ENCODE peak calls at places on chromosome 19, in ten cellular contexts. U is HFFc6; J is GM10248; B is HL-60; I is progenitor cell of endocrine pancreas; T is cardiac fibroblast; S is left ventricle myocardium inferior; E is CD8-positive, alpha-beta T cell; V is lower leg skin; H is omental fat pad. C is an unnamed sample.

GRCh38 chr19:371501-372160 is 27.0 kb upstream of the MIER2 start:
- DNase-seq in J (no peak), U (no peak), B (no peak), H (no peak), S (no peak), T (no peak), E (no peak), V (no peak), I (peak; percentile 1), C (no peak)

GRCh38 chr19:19530423-19530804 is 1.7 kb downstream of the YJEFN3 start:
- DNase-seq in J (no peak), H (no peak), S (no peak), B (no peak), V (no peak), T (peak; percentile 28), E (no peak), U (no peak), I (no peak), C (no peak)

GRCh38 chr19:2084993-2085720 is 11.0 kb downstream of the MOB3A start:
- DNase-seq in V (peak; percentile 64), B (peak; percentile 98), I (no peak), T (peak; percentile 33), S (peak; percentile 64), H (no peak), E (peak; percentile 97), U (peak; percentile 28), J (peak; percentile 88), C (no peak)

GRCh38 chr19:50912727-50913716 is 1.8 kb upstream of the KLK4 start:
- DNase-seq in T (no peak), U (no peak), S (no peak), V (no peak), H (no peak), E (no peak), I (no peak), J (peak; percentile 51), B (no peak), C (no peak)

GRCh38 chr19:13163609-13164364 is 13.6 kb downstream of the IER2 start:
- DNase-seq in J (peak; percentile 41), E (peak; percentile 36), V (peak; percentile 68), T (peak; percentile 95), B (no peak), U (peak; percentile 82), S (peak; percentile 67), H (no peak), I (peak; percentile 59), C (peak; percentile 64)

GRCh38 chr19:48481191-48481500 is 12.0 kb downstream of the CYTH2 start:
- DNase-seq in I (no peak), B (no peak), H (no peak), T (no peak), S (no peak), V (no peak), J (no peak), U (peak; percentile 26), E (no peak), C (no peak)

GRCh38 chr19:1854542-1855039 is 6.3 kb upstream of the REXO1 start:
- DNase-seq in I (no peak), S (peak; percentile 74), B (peak; percentile 77), U (no peak), V (peak; percentile 70), H (no peak), J (no peak), T (no peak), E (no peak), C (no peak)

GRCh38 chr19:9793051-9793591 is 24.6 kb upstream of the ZNF846 start:
- DNase-seq in T (peak; percentile 64), V (peak; percentile 55), J (no peak), B (no peak), E (peak; percentile 77), S (peak; percentile 61), U (no peak), I (no peak), H (peak; percentile 56), C (no peak)

GRCh38 chr19:46515879-46516350 is 20.2 kb upstream of the PNMA8B start:
- DNase-seq in H (no peak), B (peak; percentile 27), E (no peak), U (peak; percentile 27), T (peak; percentile 60), I (no peak), S (no peak), J (peak; percentile 61), V (no peak), C (no peak)

GRCh38 chr19:50798943-50799851 is 9.0 kb downstream of the ACP4 start:
- DNase-seq in E (no peak), U (no peak), B (no peak), T (no peak), J (no peak), S (no peak), I (no peak), V (no peak), H (no peak), C (no peak)

GRCh38 chr19:41533691-41534090 is 42.3 kb upstream of the CEACAM21 start:
- DNase-seq in S (no peak), B (no peak), V (no peak), J (no peak), T (no peak), U (no peak), E (no peak), I (no peak), H (no peak), C (no peak)

GRCh38 chr19:14091086-14091884 is 734 bp upstream of the SAMD1 start:
- DNase-seq in I (peak; percentile 62), S (no peak), U (peak; percentile 43), B (peak; percentile 67), E (peak; percentile 82), V (peak; percentile 55), J (peak; percentile 92), T (peak; percentile 71), H (no peak), C (peak; percentile 44)

GRCh38 chr19:48819366-48819816 is 8.6 kb upstream of the BCAT2 start:
- DNase-seq in J (no peak), B (no peak), T (peak; percentile 99), E (no peak), V (peak; percentile 91), U (peak; percentile 77), S (peak; percentile 89), H (peak; percentile 45), I (no peak), C (no peak)

DNA sequence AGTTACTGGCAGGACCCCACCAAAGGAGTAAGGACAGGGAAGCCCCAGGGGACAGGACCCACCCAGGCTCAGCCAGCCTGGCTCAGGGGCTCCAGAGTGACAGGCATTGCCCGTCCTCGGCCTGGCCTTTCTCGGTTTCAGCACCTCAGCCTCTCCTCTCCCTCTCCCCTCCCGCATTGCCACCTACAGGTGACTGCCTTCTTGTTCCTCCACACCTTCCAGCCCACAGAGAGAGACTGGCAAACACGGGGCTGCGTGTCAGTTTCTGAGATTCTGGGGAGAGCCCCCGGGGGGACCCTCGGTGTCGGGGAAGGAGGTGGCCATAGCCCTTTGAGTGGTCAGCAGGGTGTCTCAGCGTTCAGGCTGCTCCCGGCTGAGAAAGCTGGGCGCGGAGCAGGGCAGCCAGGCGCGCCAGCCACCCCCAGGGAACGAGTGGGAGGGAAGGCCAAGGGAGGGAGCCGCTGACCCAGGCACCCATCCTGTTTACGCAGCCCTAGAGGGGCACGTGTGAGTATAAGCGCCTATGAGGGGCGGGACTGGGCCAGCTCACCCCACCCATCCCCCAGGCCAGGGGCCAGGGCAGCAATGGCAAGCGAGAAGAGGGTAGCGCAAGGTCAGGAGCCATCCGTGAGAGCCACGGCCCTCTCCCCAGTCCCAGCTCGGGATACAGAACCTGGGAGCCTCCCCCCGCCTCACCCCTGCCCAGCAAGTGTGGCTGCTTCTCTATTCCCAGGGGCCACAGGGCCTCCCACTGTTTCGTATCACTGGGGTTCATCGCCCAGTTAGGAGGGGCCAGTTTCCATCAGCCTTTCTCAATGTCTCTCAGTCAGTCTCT is 743 bp upstream of the DMKN start:
- DNase-seq in U (no peak), I (no peak), J (no peak), B (no peak), S (no peak), E (no peak), V (no peak), T (peak; percentile 87), H (no peak), C (no peak)
- TF ChIP-seq CTCF in U (peak; percentile 36), I (peak; percentile 26), J (no peak), B (no peak), S (no peak), E (no peak), V (no peak), T (no peak), H (no peak), C (no peak)

DNA sequence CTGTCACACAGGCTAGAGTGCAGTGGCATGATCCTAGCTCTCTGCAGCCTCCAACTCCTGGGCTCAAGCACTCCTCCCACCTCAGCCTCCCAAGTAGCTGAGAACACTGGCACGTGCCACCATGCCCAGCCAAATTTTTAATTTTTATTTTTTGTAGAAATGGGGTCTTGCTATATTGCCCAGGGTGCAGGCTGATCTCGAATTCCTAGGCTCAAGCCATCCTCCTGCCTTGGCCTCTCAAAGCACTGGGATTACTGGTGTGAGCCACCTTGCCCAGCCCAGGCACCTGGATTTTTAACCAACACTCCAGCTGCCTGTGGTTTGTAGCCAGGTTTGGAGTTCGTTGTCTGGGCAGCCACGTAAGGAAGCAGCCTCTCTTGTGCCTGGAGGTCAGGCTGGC is 9.3 kb upstream of the PEPD start:
- DNase-seq in U (no peak), V (no peak), S (no peak), T (no peak), E (no peak), J (no peak), I (no peak), B (no peak), H (no peak), C (no peak)
- TF ChIP-seq CTCF in U (no peak), V (no peak), S (no peak), T (no peak), E (no peak), J (no peak), I (no peak), B (no peak), H (no peak), C (no peak)

GRCh38 chr19:4660181-4660791 is 9.9 kb downstream of the MYDGF start:
- DNase-seq in H (no peak), V (no peak), T (peak; percentile 26), U (no peak), S (no peak), B (no peak), E (no peak), I (no peak), J (peak; percentile 48), C (no peak)
- TF ChIP-seq CTCF in H (no peak), V (no peak), T (peak; percentile 26), U (peak; percentile 56), S (peak; percentile 57), B (peak; percentile 54), E (no peak), I (peak; percentile 10), J (peak; percentile 53), C (no peak)

DNA sequence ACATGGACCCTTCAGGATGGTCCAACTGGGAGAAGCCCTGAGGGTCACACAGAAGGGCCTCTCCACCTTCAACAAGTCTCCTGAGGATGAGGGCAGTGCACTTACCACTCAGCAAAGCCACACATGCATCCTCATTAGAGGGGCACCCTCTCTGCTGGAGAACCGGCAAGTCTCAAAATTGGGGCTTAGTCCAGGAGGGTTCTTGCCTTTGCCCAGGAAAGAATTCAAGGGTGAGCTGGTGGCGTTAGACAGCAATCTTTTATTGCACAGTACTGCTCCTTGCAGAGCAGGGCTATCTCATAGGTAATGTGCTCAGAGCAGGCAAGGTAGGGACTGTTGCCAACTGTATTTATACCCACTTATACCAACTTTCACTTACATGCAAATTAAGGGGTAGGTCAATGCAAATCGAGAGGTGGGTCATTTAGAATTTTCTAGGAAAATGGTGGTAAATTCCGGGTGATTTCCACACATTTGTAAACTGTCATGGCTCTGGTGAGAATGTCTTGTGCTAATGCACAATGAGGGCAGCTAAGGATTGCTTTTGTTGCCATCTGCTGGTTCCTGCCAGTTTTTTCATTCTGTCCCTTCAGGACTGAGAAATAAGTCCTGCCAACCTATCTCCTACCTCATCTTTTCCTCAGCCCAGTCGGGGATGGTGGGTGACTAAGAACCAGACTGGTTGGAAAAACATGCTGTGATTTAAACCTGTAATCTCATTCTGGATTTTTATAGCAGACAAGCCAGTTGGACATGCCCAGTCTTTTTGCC is 27.8 kb upstream of the IGSF23 start:
- DNase-seq in V (no peak), H (no peak), U (peak; percentile 61), T (peak; percentile 60), S (no peak), E (no peak), B (no peak), I (no peak), J (no peak), C (no peak)
- TF ChIP-seq CTCF in V (no peak), H (no peak), U (peak; percentile 41), T (peak; percentile 14), S (no peak), E (no peak), B (no peak), I (no peak), J (no peak), C (no peak)